ENCODE peak calls at places on chromosome 2, in ten cellular contexts. F is DMS153; X is KG1; U is IMR-90; G is AG20443; D is choroid plexus epithelial cell; K is stimulated activated naive CD4-positive, alpha-beta T cell treated with Interleukin-2 at 50 U/mL for 16 hours; V is non-pigmented ciliary epithelial cell; B is A549; Y is NCI-H1092. H is an unnamed sample.

GRCh38 chr2:45649855-45650806 is 1.3 kb upstream of the PRKCE start:
- DNase-seq in F (no peak), X (no peak), U (peak), G (peak), D (peak), K (peak), V (no peak), B (peak), Y (no peak), H (no peak)

GRCh38 chr2:10903861-10904210 is 7.9 kb upstream of the KCNF1 start:
- DNase-seq in F (no peak), X (no peak), U (no peak), G (no peak), D (no peak), K (no peak), V (no peak), B (no peak), Y (no peak), H (no peak)

GRCh38 chr2:54981409-54981808 is 68.8 kb downstream of the RTN4 start:
- DNase-seq in F (no peak), X (no peak), U (no peak), G (no peak), D (no peak), K (no peak), V (no peak), B (no peak), Y (no peak), H (no peak)

GRCh38 chr2:84969511-84970265 is 1.3 kb upstream of the KCMF1 start:
- DNase-seq in F (no peak), X (no peak), U (peak), G (no peak), D (peak), K (no peak), V (no peak), B (peak), Y (no peak), H (no peak)

GRCh38 chr2:30206461-30207430 is 24.6 kb upstream of the LBH start:
- DNase-seq in F (no peak), X (no peak), U (no peak), G (peak), D (peak), K (no peak), V (no peak), B (peak), Y (no peak), H (no peak)

GRCh38 chr2:85091838-85092237 is 41.4 kb upstream of the TCF7L1 start:
- DNase-seq in F (no peak), X (no peak), U (no peak), G (no peak), D (no peak), K (no peak), V (no peak), B (no peak), Y (no peak), H (no peak)

GRCh38 chr2:163997466-163997865 is 261.7 kb upstream of the FIGN start:
- DNase-seq in F (no peak), X (no peak), U (no peak), G (no peak), D (no peak), K (no peak), V (no peak), B (no peak), Y (no peak), H (no peak)

GRCh38 chr2:73970850-73971471 is 13.7 kb upstream of the TET3 start:
- DNase-seq in F (peak), X (peak), U (no peak), G (peak), D (no peak), K (peak), V (no peak), B (no peak), Y (no peak), H (no peak)

GRCh38 chr2:75022516-75022915 is 64.1 kb downstream of the POLE4 start:
- DNase-seq in F (no peak), X (no peak), U (peak), G (peak), D (peak), K (no peak), V (peak), B (no peak), Y (no peak), H (no peak)

GRCh38 chr2:127049927-127050802 is 56.8 kb downstream of the BIN1 start:
- DNase-seq in F (peak), X (no peak), U (peak), G (peak), D (peak), K (peak), V (no peak), B (peak), Y (no peak), H (no peak)

GRCh38 chr2:134609924-134610498 is 108.8 kb downstream of the TMEM163 start:
- DNase-seq in F (no peak), X (no peak), U (no peak), G (no peak), D (no peak), K (no peak), V (no peak), B (no peak), Y (no peak), H (no peak)